ENCODE peak calls at places on chromosome 16, in five cellular contexts. G is GM23248, Q is PC-3, M is mammary epithelial cell, P is PC-9. I is an unnamed sample.

GRCh38 chr16:86002178-86002577 is 103.2 kb downstream of the IRF8 start:
- DNase-seq in G (no peak), Q (no peak), M (no peak), P (no peak), I (no peak)

GRCh38 chr16:59192551-59193199 is 458.6 kb upstream of the GOT2 start:
- DNase-seq in G (peak), Q (peak), M (no peak), P (no peak), I (peak)

GRCh38 chr16:88539261-88539651 is 30.9 kb upstream of the ZC3H18 start:
- DNase-seq in G (no peak), Q (no peak), M (no peak), P (no peak), I (no peak)

GRCh38 chr16:85720319-85720637 is 30.6 kb downstream of the C16orf74 start:
- DNase-seq in G (peak), Q (peak), M (peak), P (peak), I (peak)

GRCh38 chr16:27253526-27253930 is 15.0 kb downstream of the NSMCE1 start:
- DNase-seq in G (peak), Q (peak), M (peak), P (peak), I (no peak)

GRCh38 chr16:9845661-9846361 is 336.4 kb downstream of the GRIN2A start:
- DNase-seq in G (peak), Q (peak), M (peak), P (no peak), I (no peak)

GRCh38 chr16:58733248-58733670 is 857 bp downstream of the GOT2 start:
- DNase-seq in G (peak), Q (no peak), M (no peak), P (no peak), I (peak)

GRCh38 chr16:73418746-73419145 is 370.8 kb upstream of the ZFHX3 start:
- DNase-seq in G (no peak), Q (no peak), M (no peak), P (no peak), I (no peak)

GRCh38 chr16:48282636-48283263 is 35.4 kb upstream of the ABCC11 start:
- DNase-seq in G (no peak), Q (no peak), M (no peak), P (no peak), I (no peak)

GRCh38 chr16:10080031-10080772 is 102.0 kb downstream of the GRIN2A start:
- DNase-seq in G (peak), Q (peak), M (peak), P (peak), I (no peak)

GRCh38 chr16:12925026-12925425 is 23.6 kb downstream of the SHISA9 start:
- DNase-seq in G (no peak), Q (no peak), M (no peak), P (no peak), I (no peak)

GRCh38 chr16:58563235-58563634 is 47.9 kb downstream of the SETD6 start:
- DNase-seq in G (peak), Q (peak), M (peak), P (peak), I (no peak)

GRCh38 chr16:64012166-64012565 is 1109.7 kb downstream of the CDH11 start:
- DNase-seq in G (peak), Q (no peak), M (no peak), P (no peak), I (no peak)

GRCh38 chr16:68478526-68479249 is 30.4 kb upstream of the SMPD3 start:
- DNase-seq in G (no peak), Q (no peak), M (no peak), P (peak), I (no peak)

GRCh38 chr16:12618515-12618914 is 185.2 kb downstream of the CPPED1 start:
- DNase-seq in G (no peak), Q (no peak), M (no peak), P (no peak), I (no peak)

GRCh38 chr16:9534759-9535158 is 443.3 kb downstream of the HAPSTR1 start:
- DNase-seq in G (no peak), Q (no peak), M (no peak), P (no peak), I (no peak)

GRCh38 chr16:15857779-15858560 is 1.1 kb upstream of the MYH11 start:
- DNase-seq in G (peak), Q (no peak), M (no peak), P (no peak), I (no peak)

GRCh38 chr16:78444-79145 is 570 bp downstream of the MPG start:
- DNase-seq in G (peak), Q (peak), M (no peak), P (no peak), I (no peak)

GRCh38 chr16:85114909-85115567 is 2.8 kb upstream of the CIBAR2 start:
- DNase-seq in G (peak), Q (peak), M (peak), P (peak), I (peak)

GRCh38 chr16:58306327-58306726 is 11.5 kb upstream of the PRSS54 start:
- DNase-seq in G (peak), Q (peak), M (peak), P (no peak), I (peak)

GRCh38 chr16:88484505-88485365 is 31.7 kb downstream of the ZFPM1 start:
- DNase-seq in G (no peak), Q (no peak), M (no peak), P (no peak), I (no peak)

GRCh38 chr16:84751947-84752346 is 52.1 kb downstream of the USP10 start:
- DNase-seq in G (peak), Q (peak), M (peak), P (no peak), I (no peak)

GRCh38 chr16:84735846-84736586 is 36.2 kb downstream of the USP10 start:
- DNase-seq in G (no peak), Q (peak), M (no peak), P (peak), I (peak)

GRCh38 chr16:57984443-57985203 is 13.7 kb upstream of the CNGB1 start:
- DNase-seq in G (peak), Q (no peak), M (peak), P (no peak), I (peak)

GRCh38 chr16:89110641-89111040 is 17.0 kb downstream of the ACSF3 start:
- DNase-seq in G (no peak), Q (no peak), M (no peak), P (no peak), I (no peak)

GRCh38 chr16:27720731-27721547 is 171.0 kb downstream of the KATNIP start:
- DNase-seq in G (peak), Q (no peak), M (no peak), P (no peak), I (no peak)

GRCh38 chr16:11621920-11622651 is 35.4 kb upstream of the LITAF start:
- DNase-seq in G (peak), Q (no peak), M (no peak), P (no peak), I (no peak)

GRCh38 chr16:17162560-17162959 is 308.2 kb downstream of the XYLT1 start:
- DNase-seq in G (peak), Q (no peak), M (no peak), P (no peak), I (no peak)

GRCh38 chr16:6496996-6497395 is 835.6 kb upstream of the RBFOX1 start:
- DNase-seq in G (no peak), Q (no peak), M (no peak), P (no peak), I (no peak)

GRCh38 chr16:80570106-80570478 is 29.3 kb downstream of the DYNLRB2 start:
- DNase-seq in G (no peak), Q (peak), M (no peak), P (no peak), I (no peak)

GRCh38 chr16:20897897-20898296 is 2.3 kb downstream of the DCUN1D3 start:
- DNase-seq in G (no peak), Q (no peak), M (no peak), P (no peak), I (no peak)

GRCh38 chr16:30875881-30876791 is 17.7 kb downstream of the BCL7C start:
- DNase-seq in G (peak), Q (no peak), M (no peak), P (peak), I (no peak)

GRCh38 chr16:49849037-49849436 is 6.9 kb downstream of the ZNF423 start:
- DNase-seq in G (no peak), Q (no peak), M (no peak), P (no peak), I (no peak)

GRCh38 chr16:49849709-49850108 is 6.2 kb downstream of the ZNF423 start:
- DNase-seq in G (no peak), Q (no peak), M (no peak), P (no peak), I (no peak)

GRCh38 chr16:49848530-49848929 is 7.4 kb downstream of the ZNF423 start:
- DNase-seq in G (no peak), Q (no peak), M (no peak), P (no peak), I (no peak)

GRCh38 chr16:49850558-49851467 is 5.1 kb downstream of the ZNF423 start:
- DNase-seq in G (no peak), Q (no peak), M (no peak), P (no peak), I (no peak)

GRCh38 chr16:49851468-49851787 is 4.5 kb downstream of the ZNF423 start:
- DNase-seq in G (no peak), Q (no peak), M (no peak), P (no peak), I (no peak)
- TF ChIP-seq EZH2 in G (no peak), Q (no peak), M (no peak), P (no peak), I (no peak)

GRCh38 chr16:3045758-3046505 is 429 bp upstream of the MMP25 start:
- DNase-seq in G (peak), Q (no peak), M (no peak), P (no peak), I (no peak)
- TF ChIP-seq EZH2 in G (peak), Q (no peak), M (peak), P (peak), I (no peak)

GRCh38 chr16:2473425-2473926 is 1.5 kb upstream of the TBC1D24 start:
- DNase-seq in G (no peak), Q (peak), M (no peak), P (peak), I (no peak)

GRCh38 chr16:2474877-2475412 is at the start of gene TBC1D24:
- DNase-seq in G (peak), Q (peak), M (peak), P (peak), I (peak)

GRCh38 chr16:2475413-2476344 is 752 bp downstream of the TBC1D24 start:
- DNase-seq in G (peak), Q (no peak), M (no peak), P (no peak), I (no peak)

GRCh38 chr16:2472885-2473284 is 1.8 kb downstream of the NTN3 start:
- DNase-seq in G (no peak), Q (no peak), M (no peak), P (no peak), I (no peak)

GRCh38 chr16:2473999-2474876 is 689 bp upstream of the TBC1D24 start:
- DNase-seq in G (peak), Q (peak), M (peak), P (no peak), I (no peak)
- TF ChIP-seq EZH2 in G (no peak), Q (no peak), M (no peak), P (no peak), I (no peak)

DNA sequence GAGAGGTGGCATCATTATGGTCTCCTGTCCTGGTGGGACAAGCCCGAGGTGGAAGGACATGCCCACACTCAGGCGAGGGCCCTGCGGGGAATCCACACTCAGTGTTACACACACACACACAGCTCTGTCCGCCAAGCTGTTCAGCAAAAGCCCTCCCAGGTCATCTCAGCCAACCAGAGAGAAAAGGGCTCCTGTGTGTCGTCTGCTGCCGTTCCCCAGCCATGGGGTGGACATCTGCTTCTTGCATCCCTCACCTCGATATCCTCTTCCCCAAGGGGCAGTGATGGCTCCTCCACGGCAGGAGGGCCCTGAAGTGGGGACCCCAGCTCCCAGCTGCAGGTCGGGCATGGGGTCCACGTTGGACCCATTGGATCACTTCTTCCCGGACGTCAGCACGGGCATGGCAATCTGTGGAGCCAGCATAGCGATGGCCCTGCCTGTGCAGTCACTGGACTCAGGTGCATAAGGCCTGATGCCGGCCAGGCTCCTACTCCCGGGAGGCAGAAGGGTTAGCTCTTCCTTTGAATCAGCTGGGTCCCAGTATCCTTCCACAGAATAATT is 290.1 kb downstream of the C16orf95 start:
- DNase-seq in G (no peak), Q (no peak), M (no peak), P (no peak), I (no peak)
- TF ChIP-seq EZH2 in G (no peak), Q (no peak), M (no peak), P (no peak), I (no peak)

DNA sequence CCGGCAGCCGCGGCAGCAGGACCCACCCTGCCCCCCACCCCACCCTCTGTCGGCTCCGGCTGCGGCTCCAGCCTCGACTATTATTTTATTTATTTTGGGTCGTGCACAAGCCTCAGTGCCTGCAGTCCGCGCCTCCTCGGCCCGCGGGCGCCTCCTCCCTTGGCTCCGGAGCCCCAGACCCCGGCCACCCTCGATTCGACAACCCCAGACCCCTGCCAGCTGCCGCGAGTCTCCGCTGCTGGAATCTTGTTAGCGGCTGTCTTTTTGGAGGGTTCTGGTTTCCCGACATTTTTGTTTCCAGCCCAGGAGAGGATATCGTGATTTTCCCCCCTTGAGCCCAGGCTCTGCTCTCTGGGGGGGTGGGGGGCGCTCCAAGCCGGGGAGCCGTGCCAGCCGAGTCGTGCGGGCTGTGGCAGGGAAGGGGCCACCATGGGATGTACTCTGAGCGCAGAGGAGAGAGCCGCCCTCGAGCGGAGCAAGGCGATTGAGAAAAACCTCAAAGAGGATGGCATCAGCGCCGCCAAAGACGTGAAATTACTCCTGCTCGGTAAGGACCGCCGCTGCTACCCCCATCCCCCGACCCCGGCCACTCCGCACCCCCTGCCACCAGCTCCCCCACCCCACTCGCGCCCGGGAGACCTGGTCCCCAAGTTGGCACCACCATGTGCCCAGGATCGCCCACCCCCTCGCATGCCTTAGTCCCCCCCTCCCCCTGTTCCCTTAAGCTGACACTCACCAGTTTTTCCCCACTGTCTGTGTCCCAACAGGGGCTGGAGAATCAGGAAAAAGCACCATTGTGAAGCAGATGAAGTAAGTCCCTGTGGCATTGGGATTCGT is 736 bp downstream of the GNAO1 start:
- DNase-seq in G (no peak), Q (no peak), M (no peak), P (no peak), I (no peak)
- TF ChIP-seq EZH2 in G (peak), Q (peak), M (no peak), P (no peak), I (no peak)

GRCh38 chr16:56662357-56663354 is 4.9 kb downstream of the MT1F start:
- DNase-seq in G (no peak), Q (no peak), M (no peak), P (no peak), I (no peak)
- TF ChIP-seq EZH2 in G (no peak), Q (no peak), M (no peak), P (no peak), I (no peak)

I was measured in HepG2.